ENCODE peak calls at places on chromosomes 7 and 10, in six cellular contexts. One of them, this sample, is unnamed.

GRCh38 chr10:75870039-75870645 is 438.7 kb downstream of the LRMDA start:
- DNase-seq in mammary epithelial cell: peak; percentile 25
- DNase-seq in astrocyte: no peak
- DNase-seq in heart right ventricle: no peak
- DNase-seq in aorta: no peak
- DNase-seq in endodermal cell: no peak
- DNase-seq in this sample: no peak

GRCh38 chr7:44385384-44386138 is 60.2 kb upstream of the CAMK2B start:
- DNase-seq in aorta: no peak
- DNase-seq in heart right ventricle: no peak
- DNase-seq in endodermal cell: peak; percentile 28
- DNase-seq in mammary epithelial cell: no peak
- DNase-seq in astrocyte: no peak
- DNase-seq in this sample: no peak

GRCh38 chr10:69802424-69803161 is 887 bp downstream of the COL13A1 start:
- DNase-seq in aorta: peak; percentile 59
- DNase-seq in mammary epithelial cell: peak; percentile 53
- DNase-seq in astrocyte: peak; percentile 55
- DNase-seq in heart right ventricle: peak; percentile 57
- DNase-seq in endodermal cell: peak; percentile 81
- DNase-seq in this sample: peak; percentile 44

GRCh38 chr7:6359742-6360141 is 87.3 kb upstream of the CYTH3 start:
- DNase-seq in endodermal cell: no peak
- DNase-seq in heart right ventricle: no peak
- DNase-seq in aorta: no peak
- DNase-seq in astrocyte: no peak
- DNase-seq in mammary epithelial cell: no peak
- DNase-seq in this sample: no peak

GRCh38 chr7:136853654-136854053 is 14.8 kb upstream of the CHRM2 start:
- DNase-seq in endodermal cell: no peak
- DNase-seq in aorta: no peak
- DNase-seq in astrocyte: no peak
- DNase-seq in mammary epithelial cell: no peak
- DNase-seq in heart right ventricle: no peak
- DNase-seq in this sample: no peak

GRCh38 chr10:99756158-99756557 is 24.1 kb downstream of the CUTC start:
- DNase-seq in mammary epithelial cell: no peak
- DNase-seq in astrocyte: no peak
- DNase-seq in heart right ventricle: no peak
- DNase-seq in endodermal cell: no peak
- DNase-seq in aorta: no peak
- DNase-seq in this sample: no peak

GRCh38 chr10:92238586-92239098 is 52.2 kb downstream of the CPEB3 start:
- DNase-seq in heart right ventricle: no peak
- DNase-seq in endodermal cell: peak; percentile 46
- DNase-seq in astrocyte: peak; percentile 72
- DNase-seq in mammary epithelial cell: peak; percentile 88
- DNase-seq in aorta: no peak
- DNase-seq in this sample: peak; percentile 88

GRCh38 chr10:34994565-34995142 is 95.5 kb downstream of the CUL2 start:
- DNase-seq in endodermal cell: peak; percentile 91
- DNase-seq in heart right ventricle: no peak
- DNase-seq in aorta: no peak
- DNase-seq in mammary epithelial cell: peak; percentile 80
- DNase-seq in astrocyte: peak; percentile 88
- DNase-seq in this sample: peak; percentile 89

GRCh38 chr7:139092090-139092796 is 17.3 kb downstream of the ZC3HAV1 start:
- DNase-seq in heart right ventricle: no peak
- DNase-seq in astrocyte: no peak
- DNase-seq in endodermal cell: peak; percentile 57
- DNase-seq in mammary epithelial cell: no peak
- DNase-seq in aorta: no peak
- DNase-seq in this sample: no peak

GRCh38 chr10:19935106-19935505 is 118.9 kb downstream of the PLXDC2 start:
- DNase-seq in heart right ventricle: no peak
- DNase-seq in astrocyte: no peak
- DNase-seq in endodermal cell: no peak
- DNase-seq in mammary epithelial cell: no peak
- DNase-seq in aorta: no peak
- DNase-seq in this sample: no peak

GRCh38 chr7:74489997-74490396 is 36.3 kb downstream of the GTF2IRD1 start:
- DNase-seq in astrocyte: no peak
- DNase-seq in aorta: no peak
- DNase-seq in heart right ventricle: no peak
- DNase-seq in mammary epithelial cell: no peak
- DNase-seq in endodermal cell: no peak
- DNase-seq in this sample: no peak

GRCh38 chr7:74488518-74488917 is 34.8 kb downstream of the GTF2IRD1 start:
- DNase-seq in mammary epithelial cell: no peak
- DNase-seq in heart right ventricle: no peak
- DNase-seq in astrocyte: no peak
- DNase-seq in aorta: no peak
- DNase-seq in endodermal cell: no peak
- DNase-seq in this sample: no peak

GRCh38 chr7:74494076-74494548 is 40.4 kb downstream of the GTF2IRD1 start:
- DNase-seq in heart right ventricle: no peak
- DNase-seq in mammary epithelial cell: no peak
- DNase-seq in aorta: no peak
- DNase-seq in astrocyte: no peak
- DNase-seq in endodermal cell: no peak
- DNase-seq in this sample: no peak

GRCh38 chr7:74493295-74493694 is 39.6 kb downstream of the GTF2IRD1 start:
- DNase-seq in heart right ventricle: no peak
- DNase-seq in astrocyte: no peak
- DNase-seq in aorta: no peak
- DNase-seq in mammary epithelial cell: no peak
- DNase-seq in endodermal cell: no peak
- DNase-seq in this sample: no peak

DNA sequence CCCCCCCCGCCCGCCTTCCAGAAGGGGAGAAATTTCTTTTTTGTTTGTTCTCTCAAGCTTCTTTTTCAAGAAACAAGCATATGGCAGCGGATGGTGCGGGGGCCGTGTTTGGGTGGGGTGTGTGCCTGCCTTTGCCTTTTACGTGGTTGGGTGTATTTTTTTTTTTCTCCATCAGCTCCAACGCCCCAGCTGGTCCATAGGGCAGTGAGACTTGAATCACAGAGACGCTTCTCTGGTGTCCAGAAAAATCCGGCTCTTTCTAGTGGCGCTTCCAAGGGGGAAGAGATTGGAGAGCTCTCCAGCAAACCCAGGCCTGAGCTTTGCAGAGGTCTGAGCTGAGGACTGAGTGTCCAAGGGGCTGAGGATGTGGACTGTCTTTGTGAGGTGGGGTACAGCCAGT is 36.8 kb downstream of the GTF2IRD1 start:
- DNase-seq in astrocyte: no peak
- DNase-seq in endodermal cell: no peak
- DNase-seq in aorta: no peak
- DNase-seq in heart right ventricle: no peak
- DNase-seq in mammary epithelial cell: no peak
- DNase-seq in this sample: no peak
- H3K27ac ChIP-seq in astrocyte: no peak overlapping the region
- H3K27ac ChIP-seq in endodermal cell: peak overlapping the region; percentile 55
- H3K27ac ChIP-seq in aorta: no peak overlapping the region
- H3K27ac ChIP-seq in heart right ventricle: no peak overlapping the region
- H3K27ac ChIP-seq in mammary epithelial cell: no peak overlapping the region
- H3K27ac ChIP-seq in this sample: no peak overlapping the region

GRCh38 chr10:102405632-102406031 is 10.1 kb downstream of the NFKB2 start:
- DNase-seq in mammary epithelial cell: no peak
- DNase-seq in aorta: no peak
- DNase-seq in endodermal cell: no peak
- DNase-seq in astrocyte: no peak
- DNase-seq in heart right ventricle: no peak
- DNase-seq in this sample: no peak
- H3K4me1 ChIP-seq in mammary epithelial cell: peaks cover 16% of the 10 kb centered on the region
- H3K4me1 ChIP-seq in aorta: no peaks in the 10 kb centered on the region
- H3K4me1 ChIP-seq in endodermal cell: no peaks in the 10 kb centered on the region
- H3K4me1 ChIP-seq in astrocyte: peaks cover 12% of the 10 kb centered on the region
- H3K4me1 ChIP-seq in heart right ventricle: peaks cover 18% of the 10 kb centered on the region
- H3K4me1 ChIP-seq in this sample: peaks cover 14% of the 10 kb centered on the region

DNA sequence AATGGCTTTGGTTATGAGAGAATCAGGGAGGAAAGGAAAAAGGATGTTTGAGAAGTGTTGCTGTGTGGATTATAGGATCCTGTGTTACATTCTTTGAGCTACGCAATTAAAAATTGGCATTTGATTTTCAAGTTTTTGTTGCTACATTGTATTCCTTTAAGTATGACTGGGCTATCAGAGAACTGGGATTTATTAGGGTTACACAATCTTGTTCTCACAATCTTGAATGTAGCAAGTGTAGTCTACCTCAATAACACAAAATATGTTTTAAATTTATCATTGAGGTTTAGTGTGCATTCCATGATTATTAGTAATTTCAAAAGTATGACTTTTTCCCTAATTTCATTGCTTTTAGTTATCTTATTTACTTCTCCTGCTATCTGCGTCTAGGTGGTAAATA is 113.9 kb downstream of the CACNB2 start:
- DNase-seq in heart right ventricle: no peak
- DNase-seq in astrocyte: peak; percentile 20
- DNase-seq in aorta: no peak
- DNase-seq in mammary epithelial cell: no peak
- DNase-seq in endodermal cell: no peak
- DNase-seq in this sample: no peak
- H3K27ac ChIP-seq in heart right ventricle: no peak overlapping the region
- H3K27ac ChIP-seq in astrocyte: no peak overlapping the region
- H3K27ac ChIP-seq in aorta: no peak overlapping the region
- H3K27ac ChIP-seq in mammary epithelial cell: no peak overlapping the region
- H3K27ac ChIP-seq in endodermal cell: no peak overlapping the region
- H3K27ac ChIP-seq in this sample: no peak overlapping the region

GRCh38 chr10:104256335-104257080 is 1.8 kb downstream of the GSTO1 start:
- DNase-seq in mammary epithelial cell: peak; percentile 40
- DNase-seq in astrocyte: no peak
- DNase-seq in aorta: no peak
- DNase-seq in heart right ventricle: no peak
- DNase-seq in endodermal cell: no peak
- DNase-seq in this sample: no peak
- H3K4me1 ChIP-seq in mammary epithelial cell: peaks cover 53% of the 10 kb centered on the region
- H3K4me1 ChIP-seq in astrocyte: peaks cover 37% of the 10 kb centered on the region
- H3K4me1 ChIP-seq in aorta: peaks cover 1% of the 10 kb centered on the region
- H3K4me1 ChIP-seq in heart right ventricle: peaks cover 69% of the 10 kb centered on the region
- H3K4me1 ChIP-seq in endodermal cell: peaks cover 16% of the 10 kb centered on the region
- H3K4me1 ChIP-seq in this sample: peaks cover 46% of the 10 kb centered on the region

DNA sequence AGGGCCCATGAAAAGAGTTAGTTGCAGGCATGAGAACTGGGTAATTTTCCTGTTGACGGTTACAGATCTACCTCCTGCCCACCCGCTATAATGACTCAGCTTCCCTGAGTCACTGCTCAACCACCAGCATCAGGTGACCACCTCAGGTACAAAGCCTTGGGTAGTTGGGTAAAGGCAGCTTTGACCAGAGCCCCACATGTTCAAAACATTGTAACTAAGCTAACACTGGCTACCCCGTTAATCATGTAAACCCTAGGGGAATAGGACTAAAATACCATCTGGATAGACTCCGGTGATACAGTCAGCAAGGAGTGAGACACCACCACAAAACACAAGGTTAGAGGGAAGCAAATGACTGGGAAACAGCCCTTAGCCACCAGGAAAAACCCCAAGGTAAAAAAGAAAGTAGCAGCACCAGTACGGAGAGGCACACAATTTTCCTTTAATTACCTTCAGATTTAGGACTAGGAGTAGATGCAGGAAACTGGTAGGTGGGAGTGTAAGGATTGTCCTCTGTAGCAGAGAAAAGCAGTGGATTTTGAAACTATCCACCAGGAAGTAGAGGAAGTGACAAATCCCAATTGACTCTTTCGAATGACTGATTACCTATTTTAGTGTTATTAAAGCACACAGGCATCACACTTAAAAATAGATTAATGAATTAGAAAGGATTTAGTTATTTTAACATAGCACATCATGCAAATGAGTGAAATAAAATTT is 103.5 kb upstream of the PDLIM1 start:
- DNase-seq in endodermal cell: no peak
- DNase-seq in heart right ventricle: no peak
- DNase-seq in astrocyte: peak; percentile 42
- DNase-seq in mammary epithelial cell: peak; percentile 99
- DNase-seq in aorta: no peak
- DNase-seq in this sample: peak; percentile 95
- H3K27ac ChIP-seq in endodermal cell: no peak overlapping the region
- H3K27ac ChIP-seq in heart right ventricle: peak overlapping the region; percentile 43
- H3K27ac ChIP-seq in astrocyte: no peak overlapping the region
- H3K27ac ChIP-seq in mammary epithelial cell: peak overlapping the region; percentile 93
- H3K27ac ChIP-seq in aorta: peak overlapping the region; percentile 56
- H3K27ac ChIP-seq in this sample: peak overlapping the region; percentile 74

DNA sequence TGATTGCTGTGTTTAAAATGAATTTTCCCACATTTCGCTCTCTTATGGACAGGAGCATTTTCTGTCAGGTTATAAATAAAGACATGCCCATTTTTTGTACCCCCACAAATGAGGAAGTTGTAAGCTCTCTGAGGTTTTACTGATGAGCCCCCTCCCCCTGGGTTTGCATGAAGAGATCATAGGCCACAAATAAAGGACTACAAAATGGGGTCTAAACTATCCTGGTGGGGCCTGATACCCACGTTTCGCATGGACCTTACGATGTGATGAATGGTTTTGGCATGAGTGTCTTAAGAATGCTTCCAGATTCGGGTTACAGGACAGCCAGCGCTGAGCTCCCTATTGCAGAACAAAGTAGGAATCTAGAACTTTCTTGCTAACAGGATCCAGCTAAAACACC is 5.8 kb downstream of the IKZF1 start:
- DNase-seq in heart right ventricle: no peak
- DNase-seq in mammary epithelial cell: no peak
- DNase-seq in aorta: no peak
- DNase-seq in endodermal cell: no peak
- DNase-seq in astrocyte: no peak
- DNase-seq in this sample: no peak
- H3K4me1 ChIP-seq in heart right ventricle: no peaks in the 10 kb centered on the region
- H3K4me1 ChIP-seq in mammary epithelial cell: no peaks in the 10 kb centered on the region
- H3K4me1 ChIP-seq in aorta: no peaks in the 10 kb centered on the region
- H3K4me1 ChIP-seq in endodermal cell: peaks cover 5% of the 10 kb centered on the region
- H3K4me1 ChIP-seq in astrocyte: no peaks in the 10 kb centered on the region
- H3K4me1 ChIP-seq in this sample: no peaks in the 10 kb centered on the region

GRCh38 chr7:129021656-129022055 is 33.3 kb downstream of the TNPO3 start:
- DNase-seq in endodermal cell: no peak
- DNase-seq in astrocyte: no peak
- DNase-seq in heart right ventricle: no peak
- DNase-seq in mammary epithelial cell: no peak
- DNase-seq in aorta: no peak
- DNase-seq in this sample: no peak

GRCh38 chr7:129017264-129017663 is 37.6 kb downstream of the TNPO3 start:
- DNase-seq in endodermal cell: no peak
- DNase-seq in heart right ventricle: no peak
- DNase-seq in mammary epithelial cell: no peak
- DNase-seq in astrocyte: no peak
- DNase-seq in aorta: no peak
- DNase-seq in this sample: no peak

GRCh38 chr7:129013048-129013721 is 41.7 kb downstream of the TNPO3 start:
- DNase-seq in mammary epithelial cell: no peak
- DNase-seq in aorta: no peak
- DNase-seq in astrocyte: no peak
- DNase-seq in heart right ventricle: no peak
- DNase-seq in endodermal cell: no peak
- DNase-seq in this sample: no peak

GRCh38 chr7:129014501-129015101 is 40.3 kb downstream of the TNPO3 start:
- DNase-seq in aorta: no peak
- DNase-seq in heart right ventricle: no peak
- DNase-seq in endodermal cell: no peak
- DNase-seq in mammary epithelial cell: no peak
- DNase-seq in astrocyte: no peak
- DNase-seq in this sample: no peak

GRCh38 chr7:129017933-129018538 is 36.9 kb downstream of the TNPO3 start:
- DNase-seq in heart right ventricle: no peak
- DNase-seq in endodermal cell: no peak
- DNase-seq in mammary epithelial cell: no peak
- DNase-seq in astrocyte: no peak
- DNase-seq in aorta: no peak
- DNase-seq in this sample: no peak
- H3K27ac ChIP-seq in heart right ventricle: no peak overlapping the region
- H3K27ac ChIP-seq in endodermal cell: no peak overlapping the region
- H3K27ac ChIP-seq in mammary epithelial cell: no peak overlapping the region
- H3K27ac ChIP-seq in astrocyte: no peak overlapping the region
- H3K27ac ChIP-seq in aorta: no peak overlapping the region
- H3K27ac ChIP-seq in this sample: no peak overlapping the region

GRCh38 chr10:74092372-74092771 is 58.3 kb downstream of the AP3M1 start:
- DNase-seq in heart right ventricle: no peak
- DNase-seq in mammary epithelial cell: no peak
- DNase-seq in aorta: no peak
- DNase-seq in endodermal cell: no peak
- DNase-seq in astrocyte: no peak
- DNase-seq in this sample: no peak
- H3K4me1 ChIP-seq in heart right ventricle: peaks cover 10% of the 10 kb centered on the region
- H3K4me1 ChIP-seq in mammary epithelial cell: no peaks in the 10 kb centered on the region
- H3K4me1 ChIP-seq in aorta: no peaks in the 10 kb centered on the region
- H3K4me1 ChIP-seq in endodermal cell: no peaks in the 10 kb centered on the region
- H3K4me1 ChIP-seq in astrocyte: no peaks in the 10 kb centered on the region
- H3K4me1 ChIP-seq in this sample: no peaks in the 10 kb centered on the region

This sample was measured in foreskin keratinocyte.